ENCODE peak calls at places on chromosomes 11 and 22, in ten cellular contexts. F, T, W, O, U, H, A, J, X and C are unnamed samples.

GRCh38 chr11:124069429-124070401 is 28.6 kb upstream of the OR10G7 start:
- DNase-seq in F (peak), W (peak), J (no peak), U (peak), T (no peak), X (peak), A (no peak), H (peak), O (peak), C (peak)

GRCh38 chr11:12167098-12167999 is 57.0 kb downstream of the MICAL2 start:
- DNase-seq in X (peak), W (peak), A (no peak), J (peak), O (no peak), U (peak), T (peak), H (no peak), F (peak), C (peak)

GRCh38 chr11:67492801-67493547 is 10.1 kb downstream of the AIP start:
- DNase-seq in W (no peak), A (no peak), X (no peak), T (no peak), O (no peak), F (no peak), J (no peak), U (no peak), H (no peak), C (no peak)

GRCh38 chr11:74877132-74877531 is 71.8 kb downstream of the XRRA1 start:
- DNase-seq in U (no peak), X (peak), A (no peak), T (no peak), O (no peak), H (no peak), J (no peak), W (peak), F (peak), C (no peak)

GRCh38 chr22:38696606-38697005 is 4.1 kb downstream of the JOSD1 start:
- DNase-seq in O (peak), U (peak), T (no peak), A (no peak), W (peak), H (no peak), J (no peak), F (peak), X (peak), C (peak)

GRCh38 chr22:26570126-26570525 is 19.8 kb downstream of the TPST2 start:
- DNase-seq in A (no peak), F (no peak), X (no peak), J (peak), H (no peak), U (no peak), O (no peak), T (no peak), W (no peak), C (no peak)

GRCh38 chr11:130042093-130042591 is 27.6 kb upstream of the APLP2 start:
- DNase-seq in T (no peak), W (peak), O (peak), H (no peak), A (no peak), J (no peak), U (peak), F (peak), X (no peak), C (peak)

GRCh38 chr22:31747441-31747840 is 2.5 kb downstream of the PRR14L start:
- DNase-seq in W (no peak), X (no peak), T (no peak), A (no peak), U (no peak), F (no peak), O (no peak), J (no peak), H (no peak), C (no peak)

GRCh38 chr11:73072935-73073481 is 69.1 kb downstream of the FCHSD2 start:
- DNase-seq in O (no peak), T (no peak), F (peak), X (no peak), J (no peak), U (peak), W (peak), H (no peak), A (no peak), C (peak)

GRCh38 chr11:99988105-99988907 is 698.8 kb upstream of the ARHGAP42 start:
- DNase-seq in U (no peak), X (no peak), A (no peak), W (no peak), J (no peak), T (no peak), F (peak), O (no peak), H (no peak), C (no peak)

GRCh38 chr22:50569041-50569459 is 6.3 kb upstream of the SYCE3 start:
- DNase-seq in A (no peak), F (no peak), W (no peak), T (no peak), H (no peak), U (no peak), X (no peak), O (no peak), J (no peak), C (no peak)

GRCh38 chr11:3902441-3902840 is 47.0 kb downstream of the STIM1 start:
- DNase-seq in H (no peak), W (no peak), A (no peak), O (no peak), X (no peak), T (no peak), J (no peak), U (no peak), F (no peak), C (no peak)

GRCh38 chr11:94800394-94800793 is 32.2 kb downstream of the AMOTL1 start:
- DNase-seq in U (peak), H (no peak), J (no peak), X (no peak), F (no peak), T (no peak), O (peak), W (peak), A (no peak), C (no peak)

GRCh38 chr11:5719703-5720495 is 16.3 kb upstream of the OR56B1 start:
- DNase-seq in T (no peak), J (no peak), O (no peak), W (peak), U (peak), H (no peak), X (no peak), F (no peak), A (no peak), C (no peak)

GRCh38 chr22:20957691-20958440 is 9.2 kb upstream of the AIFM3 start:
- DNase-seq in H (peak), U (peak), O (no peak), W (peak), F (no peak), T (no peak), A (no peak), X (no peak), J (peak), C (peak)

GRCh38 chr11:90113541-90113940 is 20.9 kb upstream of the NAALAD2 start:
- DNase-seq in A (no peak), T (no peak), X (no peak), H (no peak), J (no peak), F (peak), U (peak), O (no peak), W (peak), C (peak)

GRCh38 chr22:43113516-43114251 is 3.1 kb downstream of the BIK start:
- DNase-seq in F (no peak), O (no peak), U (no peak), W (no peak), A (no peak), H (no peak), T (no peak), J (no peak), X (no peak), C (no peak)

GRCh38 chr11:39641749-39642148 is 1817.7 kb downstream of the LRRC4C start:
- DNase-seq in H (no peak), W (no peak), T (no peak), O (no peak), U (no peak), J (no peak), X (no peak), A (no peak), F (no peak), C (no peak)

GRCh38 chr22:45246060-45246985 is 5.6 kb upstream of the KIAA0930 start:
- DNase-seq in W (peak), O (peak), A (no peak), J (no peak), T (no peak), X (peak), U (peak), H (no peak), F (peak), C (peak)

GRCh38 chr11:43067681-43068080 is 244.1 kb upstream of the API5 start:
- DNase-seq in F (no peak), T (no peak), J (no peak), X (no peak), A (no peak), W (no peak), O (no peak), H (no peak), U (no peak), C (no peak)

GRCh38 chr22:40182231-40182835 is 4.6 kb downstream of the TNRC6B start:
- DNase-seq in A (no peak), T (no peak), X (no peak), U (peak), O (no peak), F (no peak), J (no peak), H (no peak), W (peak), C (no peak)

GRCh38 chr11:131875611-131876010 is 505.2 kb downstream of the NTM start:
- DNase-seq in W (peak), O (no peak), H (no peak), F (peak), J (no peak), A (no peak), X (no peak), U (peak), T (no peak), C (no peak)

GRCh38 chr11:15161746-15162145 is 47.0 kb downstream of the INSC start:
- DNase-seq in J (no peak), H (no peak), X (no peak), A (no peak), O (no peak), U (no peak), F (no peak), T (no peak), W (no peak), C (no peak)

GRCh38 chr11:33936745-33937612 is 45.1 kb upstream of the LMO2 start:
- DNase-seq in A (no peak), W (peak), F (peak), H (no peak), U (peak), X (no peak), O (no peak), J (peak), T (peak), C (no peak)

GRCh38 chr22:17239156-17239701 is 20.0 kb upstream of the ADA2 start:
- DNase-seq in J (no peak), F (no peak), T (no peak), A (no peak), H (no peak), W (no peak), O (no peak), U (no peak), X (no peak), C (no peak)

GRCh38 chr11:73612601-73613137 is 14.8 kb upstream of the FAM168A start:
- DNase-seq in U (no peak), O (no peak), T (no peak), W (no peak), X (no peak), A (no peak), J (no peak), F (no peak), H (no peak), C (no peak)

GRCh38 chr11:19954899-19955298 is 205.4 kb downstream of the DBX1 start:
- DNase-seq in A (no peak), W (peak), J (no peak), X (no peak), F (peak), H (no peak), T (no peak), O (no peak), U (peak), C (peak)

GRCh38 chr22:50577987-50578775 is at the start of gene CPT1B:
- DNase-seq in F (peak), A (no peak), O (no peak), J (peak), H (no peak), W (peak), U (peak), T (no peak), X (no peak), C (no peak)

GRCh38 chr11:132982769-132983168 is 549.5 kb downstream of the OPCML start:
- DNase-seq in O (no peak), T (no peak), J (no peak), X (no peak), F (no peak), W (no peak), A (no peak), H (no peak), U (no peak), C (no peak)

GRCh38 chr11:68690671-68691401 is 6.5 kb downstream of the GAL start:
- DNase-seq in U (no peak), O (no peak), H (no peak), T (no peak), J (no peak), W (no peak), A (no peak), X (no peak), F (no peak), C (peak)

GRCh38 chr11:108973402-108974119 is 308.7 kb downstream of the DDX10 start:
- DNase-seq in U (peak), T (no peak), F (peak), W (peak), O (no peak), X (no peak), A (no peak), J (no peak), H (no peak), C (peak)

GRCh38 chr22:39314251-39314971 is 5.0 kb downstream of the RPL3 start:
- DNase-seq in A (no peak), T (no peak), U (no peak), O (no peak), H (no peak), W (no peak), J (peak), F (no peak), X (no peak), C (no peak)

GRCh38 chr11:27705873-27706820 is 5.9 kb upstream of the BDNF start:
- DNase-seq in W (peak), J (no peak), O (no peak), H (no peak), U (peak), T (no peak), A (no peak), X (no peak), F (no peak), C (peak)

GRCh38 chr11:96508861-96509260 is 119.0 kb downstream of the JRKL start:
- DNase-seq in A (no peak), X (no peak), F (no peak), T (no peak), O (no peak), W (no peak), J (no peak), U (no peak), H (no peak), C (no peak)

GRCh38 chr11:122656631-122657101 is 1.1 kb downstream of the UBASH3B start:
- DNase-seq in H (peak), F (peak), J (peak), T (no peak), U (no peak), X (no peak), W (peak), O (no peak), A (no peak), C (no peak)

GRCh38 chr11:2409701-2410468 is 9.3 kb downstream of the TSSC4 start:
- DNase-seq in H (no peak), J (no peak), X (no peak), A (no peak), F (no peak), U (no peak), O (no peak), W (no peak), T (no peak), C (no peak)

GRCh38 chr11:86548278-86548917 is 124.0 kb downstream of the ME3 start:
- DNase-seq in W (peak), H (no peak), O (peak), A (no peak), U (peak), J (peak), X (no peak), T (no peak), F (peak), C (no peak)

GRCh38 chr11:64000026-64000739 is 13.9 kb downstream of the OTUB1 start:
- DNase-seq in A (no peak), W (peak), T (no peak), J (peak), X (no peak), H (peak), F (peak), O (peak), U (peak), C (no peak)

GRCh38 chr11:63997801-63998332 is 11.6 kb downstream of the OTUB1 start:
- DNase-seq in T (no peak), J (no peak), W (no peak), O (no peak), X (no peak), F (no peak), U (no peak), A (no peak), H (no peak), C (no peak)

GRCh38 chr11:63999349-64000025 is 13.2 kb downstream of the OTUB1 start:
- DNase-seq in X (no peak), O (no peak), A (no peak), W (peak), H (peak), T (peak), F (peak), J (no peak), U (no peak), C (no peak)

GRCh38 chr11:63997104-63997700 is 11.0 kb downstream of the OTUB1 start:
- DNase-seq in H (no peak), J (no peak), U (no peak), F (no peak), T (no peak), O (no peak), W (no peak), A (no peak), X (no peak), C (no peak)

DNA sequence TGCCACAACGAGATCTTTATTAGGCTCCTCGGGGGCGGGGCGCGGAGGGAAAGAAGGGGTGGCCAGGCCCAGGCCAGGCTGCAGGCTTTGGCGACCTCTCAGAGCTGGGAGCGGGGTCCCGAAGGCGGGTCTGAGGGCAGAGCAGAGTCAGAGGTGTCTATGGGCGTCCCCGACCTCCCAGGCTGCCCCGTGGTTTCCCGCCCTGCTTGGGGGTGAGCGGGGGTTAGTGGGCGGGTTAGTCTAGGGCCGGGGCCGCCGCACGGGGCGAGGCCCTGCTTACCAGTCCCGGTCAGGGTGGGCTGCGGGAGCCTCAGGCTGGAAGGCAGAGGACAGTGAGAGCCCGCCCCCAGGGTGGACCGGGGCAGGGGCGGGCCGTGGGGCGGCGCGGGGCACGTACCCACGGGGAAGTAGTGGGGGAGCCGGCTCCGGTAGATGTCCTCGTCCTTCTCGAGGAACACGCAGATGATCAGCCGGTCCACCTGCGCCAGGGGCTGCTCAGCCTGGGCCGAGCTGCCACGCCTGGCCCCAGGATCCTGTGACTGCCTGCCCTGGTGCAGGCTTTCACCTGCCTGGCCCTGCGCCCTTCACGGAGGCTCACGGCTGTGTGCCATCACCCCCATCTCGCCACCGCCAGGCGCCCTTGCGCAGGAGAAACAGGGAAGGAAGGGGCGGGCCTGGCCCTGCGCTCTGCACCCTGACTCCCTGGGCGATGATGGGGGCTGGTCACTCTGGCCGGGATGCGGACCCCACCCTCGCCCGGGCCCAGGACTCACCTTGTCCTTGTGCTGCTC is 12.5 kb downstream of the OTUB1 start:
- DNase-seq in T (no peak), U (no peak), H (peak), J (no peak), A (no peak), X (no peak), W (no peak), F (no peak), O (no peak), C (no peak)
- TF ChIP-seq CTCF in T (no peak), U (no peak), H (no peak), J (no peak), A (peak), X (no peak), W (no peak), F (no peak), O (no peak), C (no peak)

DNA sequence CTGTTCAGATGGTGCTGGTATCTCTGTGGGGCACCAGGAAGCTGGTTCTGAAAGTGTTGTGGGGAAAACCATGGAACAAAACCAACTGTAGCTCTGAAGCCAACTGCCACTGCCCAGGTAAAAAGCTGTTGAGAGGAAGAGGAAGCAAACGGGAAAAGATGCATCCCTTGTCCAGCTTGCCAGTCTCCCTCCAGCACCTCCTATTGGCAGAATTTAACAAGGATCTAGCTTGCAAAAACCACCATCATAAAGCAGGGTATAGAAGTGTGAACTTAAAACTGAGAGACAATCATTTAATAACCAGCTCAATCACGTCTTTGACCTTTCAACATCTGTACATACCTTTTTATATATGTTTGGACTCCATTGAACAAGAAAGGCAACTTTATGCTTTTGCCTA is 4.5 kb downstream of the PATE1 start:
- DNase-seq in X (no peak), A (no peak), H (no peak), J (no peak), T (no peak), O (no peak), W (no peak), F (no peak), U (no peak), C (no peak)
- TF ChIP-seq CTCF in X (peak), A (no peak), H (no peak), J (no peak), T (no peak), O (no peak), W (no peak), F (no peak), U (no peak), C (no peak)

GRCh38 chr11:70483077-70483861 is 84.9 kb downstream of the CTTN start:
- DNase-seq in J (peak), F (peak), X (peak), U (peak), H (no peak), W (peak), O (no peak), T (no peak), A (no peak), C (peak)
- TF ChIP-seq CTCF in J (peak), F (peak), X (peak), U (peak), H (no peak), W (peak), O (peak), T (no peak), A (no peak), C (peak)

DNA sequence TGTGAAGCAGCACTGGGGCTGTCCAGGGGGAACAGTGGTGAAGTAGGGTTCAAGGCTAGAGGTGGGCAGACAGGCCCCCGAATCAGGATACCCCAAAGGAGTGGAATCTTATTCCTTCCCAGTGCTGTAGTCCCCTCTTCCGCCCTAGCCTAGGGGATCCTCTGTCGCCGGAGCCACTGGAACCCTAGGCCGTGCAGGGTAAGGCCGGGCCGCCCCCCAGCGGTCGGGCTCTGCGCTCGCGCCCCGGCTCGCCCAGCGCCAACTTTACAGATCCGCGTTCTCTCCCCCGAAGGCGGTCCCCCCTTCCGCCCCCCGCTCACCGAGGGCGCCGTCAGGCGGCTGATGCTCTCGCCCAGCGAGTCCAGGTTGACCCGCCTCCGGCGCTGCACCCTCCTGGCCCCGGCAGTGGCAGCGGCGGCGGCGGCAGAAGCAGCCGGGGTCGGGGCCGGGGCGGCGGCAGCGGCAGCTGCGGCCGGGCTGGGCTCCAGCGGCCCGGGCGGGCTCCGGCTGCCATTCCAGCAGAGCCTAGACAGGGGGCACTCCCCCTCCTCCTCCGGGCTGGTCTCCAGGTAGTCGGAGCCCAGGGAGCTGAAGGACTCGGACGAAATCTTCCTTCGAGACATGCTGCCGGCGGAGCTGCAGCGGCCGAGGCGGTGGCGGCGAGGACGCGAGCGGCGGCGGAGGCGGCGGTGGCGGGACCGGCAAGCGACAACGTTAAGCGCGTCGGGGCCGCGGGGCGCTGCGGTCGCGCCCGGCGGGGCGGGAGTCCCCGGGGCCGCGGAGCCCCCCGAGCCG is 646 bp downstream of the GUCY1A2 start:
- DNase-seq in X (no peak), T (no peak), W (peak), J (peak), O (no peak), H (peak), A (no peak), F (peak), U (peak), C (peak)
- TF ChIP-seq CTCF in X (no peak), T (no peak), W (peak), J (peak), O (peak), H (no peak), A (peak), F (peak), U (peak), C (peak)